ENCODE peak calls at places on chromosomes 16 and 17, in four cellular contexts. S, H, C and M are unnamed samples.

GRCh38 chr17:22300731-22301352 is 608.5 kb downstream of the KCNJ18 start:
- DNase-seq in S (no peak), H (no peak), C (no peak), M (no peak)

GRCh38 chr17:15947976-15948752 is 3.2 kb downstream of the ADORA2B start:
- DNase-seq in S (no peak), C (no peak), H (no peak), M (peak)

GRCh38 chr17:28908640-28909098 is 5.8 kb upstream of the DHRS13 start:
- DNase-seq in C (peak), S (no peak), H (peak), M (no peak)

GRCh38 chr17:44894642-44895041 is 4.6 kb downstream of the EFTUD2 start:
- DNase-seq in C (no peak), S (no peak), H (no peak), M (no peak)

GRCh38 chr16:66474750-66475199 is 47.7 kb downstream of the BEAN1 start:
- DNase-seq in C (no peak), S (no peak), H (no peak), M (peak)

GRCh38 chr17:69501591-69502468 is 87.3 kb downstream of the MAP2K6 start:
- DNase-seq in H (peak), C (peak), S (peak), M (no peak)

GRCh38 chr16:81457326-81458133 is 12.9 kb downstream of the CMIP start:
- DNase-seq in S (no peak), H (peak), C (peak), M (no peak)

GRCh38 chr16:87351320-87351698 is 32.3 kb downstream of the FBXO31 start:
- DNase-seq in C (no peak), S (no peak), H (peak), M (no peak)

GRCh38 chr16:90018297-90019200 is 707 bp downstream of the DBNDD1 start:
- DNase-seq in S (peak), C (no peak), H (no peak), M (peak)

GRCh38 chr17:82003411-82004381 is 19.0 kb downstream of the CENPX start:
- DNase-seq in H (peak), S (peak), C (peak), M (peak)

GRCh38 chr16:9256196-9256595 is 164.8 kb downstream of the HAPSTR1 start:
- DNase-seq in H (no peak), C (no peak), S (peak), M (no peak)

GRCh38 chr17:77723071-77723908 is 235.2 kb upstream of the TNRC6C start:
- DNase-seq in S (no peak), H (no peak), C (no peak), M (no peak)

GRCh38 chr17:73101031-73101430 is 8.5 kb upstream of the SLC39A11 start:
- DNase-seq in C (no peak), S (no peak), H (no peak), M (no peak)

GRCh38 chr16:88130681-88131080 is 179.4 kb downstream of the BANP start:
- DNase-seq in S (no peak), H (no peak), C (no peak), M (no peak)

GRCh38 chr16:89693289-89693731 is 6.8 kb downstream of the CDK10 start:
- DNase-seq in C (no peak), S (no peak), H (no peak), M (no peak)

GRCh38 chr16:31253642-31254045 is 6.1 kb upstream of the ITGAM start:
- DNase-seq in S (peak), C (no peak), H (peak), M (peak)

GRCh38 chr16:76293980-76294690 is 16.9 kb downstream of the CNTNAP4 start:
- DNase-seq in C (no peak), S (no peak), H (no peak), M (no peak)

GRCh38 chr17:14311979-14312378 is 11.1 kb downstream of the HS3ST3B1 start:
- DNase-seq in C (no peak), H (no peak), S (no peak), M (no peak)

GRCh38 chr16:88923926-88924833 is 52.8 kb downstream of the CBFA2T3 start:
- DNase-seq in S (no peak), H (no peak), C (no peak), M (peak)

GRCh38 chr17:71849783-71850768 is 270.7 kb upstream of the SOX9 start:
- DNase-seq in C (no peak), S (no peak), H (no peak), M (no peak)

GRCh38 chr16:59385953-59386352 is 651.8 kb upstream of the GOT2 start:
- DNase-seq in H (peak), S (no peak), C (peak), M (no peak)

GRCh38 chr16:30472328-30472942 is at the start of gene ITGAL:
- DNase-seq in S (no peak), H (no peak), C (no peak), M (no peak)

GRCh38 chr17:46758614-46759013 is 59.9 kb downstream of the WNT3 start:
- DNase-seq in H (no peak), S (no peak), C (peak), M (no peak)

GRCh38 chr17:61076649-61077048 is 323.0 kb upstream of the TBX2 start:
- DNase-seq in C (peak), H (no peak), S (no peak), M (no peak)

GRCh38 chr16:51151951-51152663 is 1.0 kb upstream of the SALL1 start:
- DNase-seq in S (no peak), C (peak), H (peak), M (no peak)

GRCh38 chr17:752620-753219 is 656 bp upstream of the GEMIN4 start:
- DNase-seq in S (peak), C (peak), H (peak), M (peak)

GRCh38 chr16:11233727-11234376 is 22.2 kb downstream of the SOCS1 start:
- DNase-seq in H (no peak), S (no peak), C (no peak), M (no peak)

GRCh38 chr17:45098081-45098868 is 34.0 kb downstream of the PLCD3 start:
- DNase-seq in C (no peak), S (no peak), H (no peak), M (no peak)

GRCh38 chr16:57658878-57659674 is 9.0 kb upstream of the ADGRG3 start:
- DNase-seq in H (no peak), C (no peak), S (no peak), M (no peak)

GRCh38 chr16:3175157-3176153 is 12.5 kb upstream of the OR1F1 start:
- DNase-seq in S (no peak), C (peak), H (no peak), M (peak)

GRCh38 chr17:30357476-30357875 is 21.3 kb upstream of the CPD start:
- DNase-seq in S (no peak), C (no peak), H (no peak), M (no peak)

GRCh38 chr17:76004750-76005262 is 4.2 kb downstream of the CDK3 start:
- DNase-seq in H (no peak), S (no peak), C (peak), M (no peak)

GRCh38 chr17:77507116-77507885 is 366.5 kb downstream of the SEC14L1 start:
- DNase-seq in C (no peak), H (no peak), S (no peak), M (no peak)

DNA sequence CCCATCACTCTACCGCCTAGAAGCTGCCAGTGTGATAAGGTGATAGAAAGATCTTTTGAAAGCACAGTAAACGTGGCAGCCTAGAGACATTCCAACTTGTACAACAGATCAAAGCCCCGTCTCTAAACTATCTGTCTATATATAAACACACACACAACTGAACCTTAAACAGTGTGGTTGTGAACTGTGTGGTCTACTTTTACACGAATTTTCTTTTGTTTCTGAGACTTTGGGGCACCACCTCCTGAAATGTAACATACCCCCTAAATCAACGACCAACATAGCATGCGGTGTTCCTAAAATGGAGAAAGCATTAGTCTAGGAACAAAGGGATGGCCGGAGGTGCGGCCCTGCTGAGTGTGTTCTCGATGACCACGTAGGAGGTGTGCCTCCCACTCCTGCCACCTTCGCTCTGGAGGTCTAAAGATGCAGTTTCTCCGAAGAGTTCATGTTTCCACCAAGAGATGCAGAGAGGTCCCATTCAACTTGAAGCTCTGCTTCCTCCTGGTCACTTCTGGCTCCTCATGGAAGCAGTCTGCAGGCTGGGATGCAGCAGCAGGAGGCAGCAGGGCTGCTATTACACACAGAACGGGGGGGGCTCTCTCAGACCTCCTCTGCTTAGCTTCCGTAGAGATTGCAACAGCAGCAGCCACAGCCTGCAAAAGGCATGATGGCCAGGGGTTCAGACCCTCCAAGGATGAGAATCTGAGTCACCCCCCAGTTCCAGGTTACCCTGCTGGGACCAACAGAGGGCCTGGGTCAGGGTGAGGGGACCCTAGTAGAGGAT is 22.6 kb upstream of the USP10 start:
- DNase-seq in H (no peak), C (peak), S (no peak), M (no peak)
- TF ChIP-seq CTCF in H (no peak), C (peak), S (no peak), M (no peak)

DNA sequence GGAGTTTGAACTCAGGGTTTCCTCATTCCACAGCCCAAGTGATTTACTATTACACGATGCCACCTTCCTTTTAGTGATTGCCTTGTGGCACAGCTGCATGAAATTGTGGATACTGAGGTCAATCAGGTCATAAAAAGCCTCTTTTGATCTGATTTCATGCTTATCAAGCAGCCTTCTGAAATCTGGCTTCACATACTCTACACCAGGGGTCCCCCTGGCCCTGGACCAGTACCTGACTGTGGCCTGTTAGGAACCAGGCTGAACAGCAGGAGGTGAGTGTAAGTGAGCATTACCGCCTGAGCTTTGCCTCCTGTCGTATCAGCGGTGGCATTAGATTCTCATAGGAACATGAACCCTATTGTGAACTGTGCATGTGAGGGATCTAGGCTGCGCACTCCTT is 13.8 kb downstream of the SLFN5 start:
- DNase-seq in S (peak), H (no peak), C (no peak), M (peak)
- TF ChIP-seq CTCF in S (no peak), H (no peak), C (no peak), M (no peak)

GRCh38 chr17:38609280-38610031 is 3.7 kb upstream of the SRCIN1 start:
- DNase-seq in C (no peak), H (no peak), S (peak), M (no peak)
- TF ChIP-seq CTCF in C (no peak), H (peak), S (peak), M (no peak)

GRCh38 chr17:74981979-74982662 is 5.3 kb upstream of the CDR2L start:
- DNase-seq in H (peak), C (peak), S (peak), M (peak)
- TF ChIP-seq CTCF in H (no peak), C (peak), S (no peak), M (no peak)

DNA sequence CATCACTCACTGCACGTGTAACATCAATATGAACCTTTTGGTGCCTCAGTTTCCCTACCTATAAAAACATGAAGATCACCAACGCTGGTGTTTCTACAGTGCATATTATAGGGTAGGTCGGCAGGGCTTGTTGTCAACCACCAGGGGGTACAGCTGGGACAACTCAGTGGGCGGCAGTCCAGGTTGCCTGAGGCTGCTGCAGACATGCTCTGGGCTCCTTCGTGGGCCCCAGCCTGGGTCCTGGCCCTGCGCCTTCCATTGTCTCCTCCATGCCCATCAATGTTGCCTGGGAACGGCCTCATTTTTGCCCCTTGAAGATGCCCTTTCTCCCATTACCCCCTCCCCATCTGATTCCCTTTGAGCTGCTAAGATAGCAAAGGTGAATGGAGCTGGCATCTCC is 89.8 kb downstream of the GSG1L start:
- DNase-seq in C (no peak), H (no peak), S (peak), M (no peak)
- TF ChIP-seq CTCF in C (no peak), H (no peak), S (no peak), M (no peak)

GRCh38 chr16:85680352-85680944 is 8.3 kb downstream of the GINS2 start:
- DNase-seq in H (no peak), S (no peak), C (no peak), M (no peak)
- TF ChIP-seq CTCF in H (no peak), S (no peak), C (no peak), M (no peak)

GRCh38 chr17:63702223-63702577 is 2.3 kb upstream of the LIMD2 start:
- DNase-seq in C (no peak), H (no peak), S (no peak), M (no peak)

GRCh38 chr17:63701477-63702222 is 1.7 kb upstream of the LIMD2 start:
- DNase-seq in C (no peak), H (no peak), S (no peak), M (no peak)

GRCh38 chr17:63699638-63700527 is at the start of gene LIMD2:
- DNase-seq in S (peak), C (no peak), H (peak), M (no peak)

GRCh38 chr17:63698886-63699637 is 863 bp downstream of the LIMD2 start:
- DNase-seq in S (no peak), C (peak), H (peak), M (no peak)

DNA sequence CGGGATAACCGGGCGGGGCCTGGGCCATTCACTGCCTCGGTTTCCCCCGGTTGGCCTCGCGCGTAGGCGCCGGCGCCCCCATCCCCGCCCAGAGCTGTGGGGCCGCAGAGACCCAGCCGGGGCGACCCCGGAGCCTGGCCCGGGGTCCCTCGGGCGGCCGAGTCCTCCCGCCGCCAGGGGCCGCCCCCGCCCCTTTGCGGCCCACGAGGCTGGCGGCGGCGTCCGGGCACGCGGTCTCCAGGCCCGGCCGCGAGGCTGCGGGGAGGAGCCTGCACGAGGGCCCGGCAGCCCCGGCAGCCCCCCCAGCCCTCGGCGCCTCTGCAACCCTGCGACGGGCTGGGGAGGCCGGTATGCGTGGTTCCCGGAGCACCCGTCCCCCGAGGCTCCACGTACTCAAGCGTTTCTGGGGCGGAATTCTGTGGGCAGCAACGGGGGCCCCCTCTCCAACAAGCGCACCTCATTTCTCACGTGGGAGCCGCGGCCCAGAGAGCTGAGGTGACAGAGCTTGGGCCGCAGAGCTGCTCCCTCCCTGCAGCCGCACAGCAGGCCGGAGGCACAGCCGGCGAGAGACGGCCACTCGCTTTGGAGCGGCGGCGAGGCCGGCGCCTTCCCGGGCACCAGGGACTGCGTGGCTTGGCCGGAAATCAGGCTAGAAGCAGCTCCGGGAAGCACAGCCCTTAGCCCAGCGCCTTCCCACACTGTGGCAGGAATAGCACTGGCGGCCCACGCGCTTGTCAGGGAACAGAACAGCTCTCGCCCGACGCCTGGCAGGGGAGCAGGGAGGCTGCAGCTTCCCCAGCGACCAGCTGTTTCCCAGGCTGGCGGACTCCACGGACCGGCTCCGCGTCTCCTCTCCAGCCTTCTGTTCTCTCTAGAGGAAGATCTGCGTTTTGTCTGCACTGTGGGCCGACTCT is 860 bp upstream of the LIMD2 start:
- DNase-seq in S (no peak), C (peak), H (peak), M (no peak)
- TF ChIP-seq CTCF in S (no peak), C (no peak), H (no peak), M (no peak)

DNA sequence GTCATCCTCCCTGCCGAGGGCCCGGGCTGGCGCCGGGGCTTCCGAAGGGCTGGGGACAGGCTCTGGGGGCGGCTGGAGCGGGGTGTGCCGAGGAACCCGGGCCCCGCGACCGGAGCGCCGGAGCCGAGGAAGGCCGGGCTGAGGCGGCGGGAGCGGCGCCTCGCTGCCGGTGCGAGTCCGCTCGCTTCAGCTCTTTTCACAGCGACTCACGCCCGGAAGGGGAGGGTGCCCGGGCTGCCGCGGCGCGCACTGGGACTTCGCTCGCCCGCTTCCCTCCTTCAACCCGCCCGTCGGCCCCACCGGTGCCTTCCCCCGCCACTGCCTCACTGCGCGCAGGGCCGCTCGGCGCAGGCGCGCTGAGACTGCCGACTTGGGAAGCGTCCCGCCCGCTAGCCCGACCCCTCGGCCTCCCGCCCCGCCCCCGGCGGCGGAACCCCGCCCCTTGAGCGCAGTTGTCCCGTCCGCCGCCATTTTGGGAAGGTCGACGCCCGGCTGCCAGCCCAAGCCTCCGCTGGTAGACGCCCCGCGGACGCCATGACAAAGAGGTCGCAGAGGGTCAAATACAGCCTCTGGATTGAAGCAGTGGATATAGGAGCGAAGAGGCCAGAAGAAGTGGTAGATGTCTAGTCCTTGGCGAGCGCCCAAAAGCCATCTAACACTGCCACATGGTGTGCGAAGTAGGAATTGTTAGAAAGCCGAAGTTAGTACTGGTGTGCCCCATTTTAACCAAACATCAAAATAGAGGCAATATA is at the start of gene UBE2G1:
- DNase-seq in S (peak), H (peak), C (peak), M (peak)
- TF ChIP-seq CTCF in S (no peak), H (peak), C (peak), M (peak)